ENCODE peak calls at places on chromosomes 12 and 14, in five cellular contexts. One of them, this sample, is unnamed.
A peak's percentile ranks its signal among the peaks of the same experiment; 100 is the strongest.

GRCh38 chr12:44947163-44947562 is 71.0 kb upstream of the NELL2 start:
- DNase-seq in A549: no peak
- DNase-seq in upper lobe of left lung: no peak
- DNase-seq in CD8-positive, alpha-beta T cell: no peak
- DNase-seq in stomach: no peak
- DNase-seq in this sample: no peak

GRCh38 chr12:48285751-48286650 is 64.7 kb downstream of the ZNF641 start:
- DNase-seq in stomach: no peak
- DNase-seq in upper lobe of left lung: no peak
- DNase-seq in A549: no peak
- DNase-seq in CD8-positive, alpha-beta T cell: peak; percentile 39
- DNase-seq in this sample: no peak

GRCh38 chr14:95871531-95871930 is 5.1 kb upstream of the TUNAR start:
- DNase-seq in CD8-positive, alpha-beta T cell: no peak
- DNase-seq in upper lobe of left lung: no peak
- DNase-seq in stomach: no peak
- DNase-seq in A549: no peak
- DNase-seq in this sample: no peak

GRCh38 chr14:55075628-55076027 is 24.2 kb downstream of the MAPK1IP1L start:
- DNase-seq in A549: no peak
- DNase-seq in upper lobe of left lung: no peak
- DNase-seq in stomach: no peak
- DNase-seq in CD8-positive, alpha-beta T cell: no peak
- DNase-seq in this sample: no peak

GRCh38 chr12:96371787-96372699 is 28.2 kb downstream of the CDK17 start:
- DNase-seq in CD8-positive, alpha-beta T cell: no peak
- DNase-seq in A549: no peak
- DNase-seq in upper lobe of left lung: no peak
- DNase-seq in stomach: no peak
- DNase-seq in this sample: no peak

GRCh38 chr12:123264642-123265041 is 7.0 kb downstream of the CDK2AP1 start:
- DNase-seq in stomach: no peak
- DNase-seq in CD8-positive, alpha-beta T cell: no peak
- DNase-seq in A549: peak; percentile 45
- DNase-seq in upper lobe of left lung: no peak
- DNase-seq in this sample: no peak

GRCh38 chr14:74855021-74855420 is 20.9 kb downstream of the PROX2 start:
- DNase-seq in CD8-positive, alpha-beta T cell: no peak
- DNase-seq in A549: no peak
- DNase-seq in stomach: no peak
- DNase-seq in upper lobe of left lung: no peak
- DNase-seq in this sample: no peak

GRCh38 chr12:25552681-25553080 is 402 bp downstream of the LMNTD1 start:
- DNase-seq in A549: no peak
- DNase-seq in CD8-positive, alpha-beta T cell: no peak
- DNase-seq in upper lobe of left lung: no peak
- DNase-seq in stomach: no peak
- DNase-seq in this sample: no peak

GRCh38 chr12:27551172-27551840 is 27.3 kb downstream of the PPFIBP1 start:
- DNase-seq in A549: no peak
- DNase-seq in CD8-positive, alpha-beta T cell: no peak
- DNase-seq in stomach: no peak
- DNase-seq in upper lobe of left lung: no peak
- DNase-seq in this sample: no peak

GRCh38 chr12:62865860-62866407 is 69.0 kb downstream of the PPM1H start:
- DNase-seq in CD8-positive, alpha-beta T cell: no peak
- DNase-seq in A549: peak; percentile 22
- DNase-seq in stomach: no peak
- DNase-seq in upper lobe of left lung: no peak
- DNase-seq in this sample: no peak

GRCh38 chr14:22375321-22375930 is 213.6 kb downstream of the DAD1 start:
- DNase-seq in upper lobe of left lung: no peak
- DNase-seq in stomach: no peak
- DNase-seq in A549: peak; percentile 70
- DNase-seq in CD8-positive, alpha-beta T cell: no peak
- DNase-seq in this sample: no peak

GRCh38 chr12:93002278-93003054 is 73.4 kb upstream of the EEA1 start:
- DNase-seq in upper lobe of left lung: no peak
- DNase-seq in stomach: no peak
- DNase-seq in CD8-positive, alpha-beta T cell: no peak
- DNase-seq in A549: no peak
- DNase-seq in this sample: no peak

GRCh38 chr12:130090564-130090963 is 71.7 kb upstream of the FZD10 start:
- DNase-seq in stomach: no peak
- DNase-seq in CD8-positive, alpha-beta T cell: no peak
- DNase-seq in upper lobe of left lung: no peak
- DNase-seq in A549: no peak
- DNase-seq in this sample: no peak

GRCh38 chr14:73747386-73748211 is 33.4 kb upstream of the PNMA1 start:
- DNase-seq in stomach: no peak
- DNase-seq in CD8-positive, alpha-beta T cell: no peak
- DNase-seq in upper lobe of left lung: no peak
- DNase-seq in A549: no peak
- DNase-seq in this sample: no peak

GRCh38 chr14:102020058-102020971 is 55.9 kb downstream of the DYNC1H1 start:
- DNase-seq in stomach: no peak
- DNase-seq in CD8-positive, alpha-beta T cell: peak; percentile 71
- DNase-seq in A549: no peak
- DNase-seq in upper lobe of left lung: no peak
- DNase-seq in this sample: no peak

GRCh38 chr12:12008232-12008850 is 62.4 kb upstream of the BCL2L14 start:
- DNase-seq in CD8-positive, alpha-beta T cell: peak; percentile 50
- DNase-seq in stomach: no peak
- DNase-seq in A549: no peak
- DNase-seq in upper lobe of left lung: no peak
- DNase-seq in this sample: no peak

GRCh38 chr12:92695577-92695976 is 7.2 kb upstream of the PLEKHG7 start:
- DNase-seq in A549: no peak
- DNase-seq in upper lobe of left lung: no peak
- DNase-seq in stomach: no peak
- DNase-seq in CD8-positive, alpha-beta T cell: no peak
- DNase-seq in this sample: no peak

GRCh38 chr12:55906056-55906455 is 21.6 kb downstream of the PYM1 start:
- DNase-seq in A549: no peak
- DNase-seq in CD8-positive, alpha-beta T cell: no peak
- DNase-seq in stomach: no peak
- DNase-seq in upper lobe of left lung: no peak
- DNase-seq in this sample: no peak

GRCh38 chr12:29081101-29081500 is 68.0 kb upstream of the FAR2 start:
- DNase-seq in CD8-positive, alpha-beta T cell: no peak
- DNase-seq in upper lobe of left lung: no peak
- DNase-seq in stomach: no peak
- DNase-seq in A549: no peak
- DNase-seq in this sample: no peak

GRCh38 chr12:96195845-96196451 is 1.8 kb downstream of the ELK3 start:
- DNase-seq in CD8-positive, alpha-beta T cell: peak; percentile 48
- DNase-seq in upper lobe of left lung: no peak
- DNase-seq in A549: peak; percentile 35
- DNase-seq in stomach: no peak
- DNase-seq in this sample: no peak

GRCh38 chr14:73238262-73238852 is 1.1 kb downstream of the PAPLN start:
- DNase-seq in A549: no peak
- DNase-seq in upper lobe of left lung: no peak
- DNase-seq in stomach: no peak
- DNase-seq in CD8-positive, alpha-beta T cell: no peak
- DNase-seq in this sample: peak; percentile 62

GRCh38 chr12:84070311-84070710 is 842.3 kb downstream of the SLC6A15 start:
- DNase-seq in upper lobe of left lung: no peak
- DNase-seq in A549: no peak
- DNase-seq in stomach: no peak
- DNase-seq in CD8-positive, alpha-beta T cell: no peak
- DNase-seq in this sample: peak; percentile 86

GRCh38 chr14:21860172-21860571 is 186.6 kb upstream of the OR4E1 start:
- DNase-seq in A549: peak; percentile 28
- DNase-seq in upper lobe of left lung: no peak
- DNase-seq in stomach: no peak
- DNase-seq in CD8-positive, alpha-beta T cell: peak; percentile 33
- DNase-seq in this sample: no peak

GRCh38 chr14:68181395-68182326 is 362.1 kb downstream of the RAD51B start:
- DNase-seq in stomach: no peak
- DNase-seq in CD8-positive, alpha-beta T cell: no peak
- DNase-seq in A549: peak; percentile 46
- DNase-seq in upper lobe of left lung: no peak
- DNase-seq in this sample: no peak

GRCh38 chr12:104578453-104578852 is 121.7 kb downstream of the CHST11 start:
- DNase-seq in A549: peak; percentile 63
- DNase-seq in upper lobe of left lung: no peak
- DNase-seq in stomach: no peak
- DNase-seq in CD8-positive, alpha-beta T cell: no peak
- DNase-seq in this sample: no peak

GRCh38 chr14:76996563-76997146 is 31.9 kb downstream of the IRF2BPL start:
- DNase-seq in CD8-positive, alpha-beta T cell: no peak
- DNase-seq in upper lobe of left lung: no peak
- DNase-seq in stomach: no peak
- DNase-seq in A549: no peak
- DNase-seq in this sample: no peak

GRCh38 chr14:52272375-52272774 is 4.9 kb downstream of the PTGDR start:
- DNase-seq in A549: peak; percentile 33
- DNase-seq in CD8-positive, alpha-beta T cell: no peak
- DNase-seq in stomach: no peak
- DNase-seq in upper lobe of left lung: no peak
- DNase-seq in this sample: no peak

GRCh38 chr14:49363926-49364751 is 222.0 kb downstream of the RPS29 start:
- DNase-seq in stomach: no peak
- DNase-seq in CD8-positive, alpha-beta T cell: no peak
- DNase-seq in A549: no peak
- DNase-seq in upper lobe of left lung: no peak
- DNase-seq in this sample: no peak

GRCh38 chr14:63770187-63770807 is 42.4 kb upstream of the SGPP1 start:
- DNase-seq in upper lobe of left lung: peak; percentile 41
- DNase-seq in CD8-positive, alpha-beta T cell: peak; percentile 59
- DNase-seq in A549: peak; percentile 61
- DNase-seq in stomach: peak; percentile 54
- DNase-seq in this sample: no peak

GRCh38 chr14:75063491-75064204 is at the start of gene ACYP1:
- DNase-seq in CD8-positive, alpha-beta T cell: peak; percentile 86
- DNase-seq in stomach: peak; percentile 95
- DNase-seq in upper lobe of left lung: peak; percentile 93
- DNase-seq in A549: peak; percentile 90
- DNase-seq in this sample: peak; percentile 97

GRCh38 chr12:75975692-75976091 is 55.9 kb downstream of the PHLDA1 start:
- DNase-seq in CD8-positive, alpha-beta T cell: no peak
- DNase-seq in A549: no peak
- DNase-seq in upper lobe of left lung: no peak
- DNase-seq in stomach: no peak
- DNase-seq in this sample: no peak

GRCh38 chr12:75977952-75978671 is 53.5 kb downstream of the PHLDA1 start:
- DNase-seq in A549: peak; percentile 100
- DNase-seq in stomach: peak; percentile 56
- DNase-seq in upper lobe of left lung: peak; percentile 78
- DNase-seq in CD8-positive, alpha-beta T cell: peak; percentile 81
- DNase-seq in this sample: peak; percentile 75

GRCh38 chr12:75977590-75977951 is 54.0 kb downstream of the PHLDA1 start:
- DNase-seq in A549: no peak
- DNase-seq in CD8-positive, alpha-beta T cell: no peak
- DNase-seq in stomach: no peak
- DNase-seq in upper lobe of left lung: no peak
- DNase-seq in this sample: no peak

GRCh38 chr12:75976113-75976512 is 55.5 kb downstream of the PHLDA1 start:
- DNase-seq in CD8-positive, alpha-beta T cell: no peak
- DNase-seq in A549: no peak
- DNase-seq in stomach: no peak
- DNase-seq in upper lobe of left lung: no peak
- DNase-seq in this sample: no peak

DNA sequence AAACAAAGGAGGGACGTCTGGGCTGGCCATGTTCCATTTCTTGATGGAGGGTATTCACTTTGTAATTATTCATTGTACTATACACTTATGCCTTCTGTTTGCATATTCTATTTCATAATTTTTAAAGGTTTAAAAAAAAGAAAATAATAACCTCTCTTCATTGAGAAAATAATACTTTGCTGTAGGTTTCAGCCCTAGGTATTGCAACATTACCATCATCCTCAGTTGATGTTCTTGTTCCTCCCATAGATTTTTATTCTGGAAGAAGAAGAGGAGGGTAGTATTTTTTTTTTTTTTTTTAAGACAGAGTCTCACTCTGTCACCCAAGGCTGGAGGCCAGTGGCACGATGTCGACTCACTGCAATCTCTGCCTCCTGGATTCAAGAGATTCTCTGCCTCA is 54.7 kb downstream of the PHLDA1 start:
- DNase-seq in A549: no peak
- DNase-seq in CD8-positive, alpha-beta T cell: no peak
- DNase-seq in upper lobe of left lung: no peak
- DNase-seq in stomach: no peak
- DNase-seq in this sample: no peak
- H3K4me1 ChIP-seq in A549: peaks cover 64% of the 10 kb centered on the region
- H3K4me1 ChIP-seq in CD8-positive, alpha-beta T cell: peaks cover 23% of the 10 kb centered on the region
- H3K4me1 ChIP-seq in upper lobe of left lung: peaks cover 32% of the 10 kb centered on the region
- H3K4me1 ChIP-seq in stomach: peaks cover 23% of the 10 kb centered on the region
- H3K4me1 ChIP-seq in this sample: peaks cover 14% of the 10 kb centered on the region

GRCh38 chr12:5200276-5201087 is 156.8 kb downstream of the KCNA5 start:
- DNase-seq in stomach: peak; percentile 62
- DNase-seq in A549: peak; percentile 39
- DNase-seq in upper lobe of left lung: peak; percentile 30
- DNase-seq in CD8-positive, alpha-beta T cell: no peak
- DNase-seq in this sample: no peak
- TF ChIP-seq CTCF in stomach: no peak
- TF ChIP-seq CTCF in A549: no peak
- TF ChIP-seq CTCF in upper lobe of left lung: peak; percentile 59
- TF ChIP-seq CTCF in CD8-positive, alpha-beta T cell: no peak
- TF ChIP-seq CTCF in this sample: no peak

GRCh38 chr12:128818065-128819022 is 5.4 kb downstream of the SLC15A4 start:
- DNase-seq in stomach: peak; percentile 24
- DNase-seq in CD8-positive, alpha-beta T cell: no peak
- DNase-seq in A549: peak; percentile 26
- DNase-seq in upper lobe of left lung: no peak
- DNase-seq in this sample: peak; percentile 50
- H3K27ac ChIP-seq in stomach: peak overlapping the region; percentile 70
- H3K27ac ChIP-seq in CD8-positive, alpha-beta T cell: peak overlapping the region; percentile 15
- H3K27ac ChIP-seq in A549: no peak overlapping the region
- H3K27ac ChIP-seq in upper lobe of left lung: peak overlapping the region; percentile 95
- H3K27ac ChIP-seq in this sample: peak overlapping the region; percentile 58

DNA sequence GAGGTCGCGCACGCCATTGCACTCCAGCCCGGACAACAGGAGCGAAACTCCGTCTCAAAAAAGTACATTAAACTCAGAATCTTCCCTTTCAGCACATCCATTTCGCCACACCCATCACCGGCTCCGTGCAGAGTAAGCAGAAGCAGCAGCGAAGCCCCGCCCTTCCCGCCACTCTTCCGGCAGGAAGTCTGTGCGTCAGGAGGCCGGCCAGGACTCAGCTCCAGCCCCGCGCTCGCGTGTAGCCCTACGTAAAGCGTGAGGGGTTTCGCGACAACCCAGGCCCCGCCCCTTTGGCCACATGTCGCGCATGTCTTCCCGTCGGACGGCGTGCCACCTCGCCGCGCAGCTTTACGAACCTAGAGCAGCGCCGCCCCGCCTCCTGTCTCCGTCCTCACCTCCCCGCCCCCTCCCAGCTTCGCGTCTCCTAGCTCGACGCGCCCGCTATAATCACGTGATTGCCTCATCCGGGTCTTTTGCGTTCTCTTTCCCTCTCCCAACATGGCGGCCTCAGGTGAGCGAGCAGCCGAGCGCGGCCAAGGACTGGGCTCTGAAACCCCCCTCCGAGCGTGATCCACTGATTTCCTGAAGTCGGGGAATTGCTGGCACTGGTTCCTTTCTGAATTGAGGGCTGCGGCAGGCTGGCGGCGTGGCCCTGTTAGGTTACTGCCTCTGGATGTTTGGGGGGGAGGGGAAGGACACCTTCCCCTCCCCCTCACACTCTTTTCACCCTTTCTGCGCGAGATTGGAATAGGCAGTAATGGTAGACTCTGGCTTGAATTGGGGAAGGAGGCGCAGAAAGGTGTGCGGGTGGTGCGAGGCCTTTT is at the start of gene EIF4B:
- DNase-seq in stomach: peak; percentile 100
- DNase-seq in upper lobe of left lung: peak; percentile 100
- DNase-seq in CD8-positive, alpha-beta T cell: peak; percentile 100
- DNase-seq in A549: peak; percentile 100
- DNase-seq in this sample: peak; percentile 100
- H3K4me1 ChIP-seq in stomach: peaks cover 38% of the 10 kb centered on the region
- H3K4me1 ChIP-seq in upper lobe of left lung: peaks cover 42% of the 10 kb centered on the region
- H3K4me1 ChIP-seq in CD8-positive, alpha-beta T cell: peaks cover 44% of the 10 kb centered on the region
- H3K4me1 ChIP-seq in A549: peaks cover 47% of the 10 kb centered on the region
- H3K4me1 ChIP-seq in this sample: peaks cover 41% of the 10 kb centered on the region